ENCODE peak calls at places on chromosomes 4 and X, in six cellular contexts. K is suprapubic skin, H is right lobe of liver, C is transverse colon, Q is A549, V is body of pancreas. R is an unnamed sample. For H3K4me1, the result is how much of the 10 kb centered on the place peaks cover.

GRCh38 chr4:188015025-188015778 is 19.6 kb downstream of the ZFP42 start:
- DNase-seq in V (no peak), C (peak), H (no peak), K (no peak), Q (peak), R (peak)

GRCh38 chr4:55080174-55080865 is 45.1 kb downstream of the KDR start:
- DNase-seq in C (no peak), Q (no peak), H (no peak), K (no peak), V (no peak), R (no peak)

GRCh38 chr4:39636786-39637185 is 1.9 kb downstream of the SMIM14 start:
- DNase-seq in Q (no peak), K (no peak), V (no peak), C (no peak), H (no peak), R (no peak)

GRCh38 chr4:126733301-126733700 is 899.5 kb upstream of the INTU start:
- DNase-seq in H (no peak), C (no peak), Q (no peak), V (no peak), K (no peak), R (no peak)

GRCh38 chr4:142567199-142567598 is 278.9 kb downstream of the INPP4B start:
- DNase-seq in Q (peak), K (no peak), H (no peak), V (no peak), C (peak), R (peak)

GRCh38 chrX:154712781-154713391 is 38.0 kb downstream of the GAB3 start:
- DNase-seq in Q (no peak), H (no peak), C (no peak), V (no peak), K (no peak), R (no peak)

GRCh38 chr4:19807505-19807904 is 444.2 kb upstream of the SLIT2 start:
- DNase-seq in V (no peak), H (no peak), Q (no peak), C (no peak), K (no peak), R (peak)

GRCh38 chrX:80335062-80335830 is 85.0 kb upstream of the TENT5D start:
- DNase-seq in H (peak), K (no peak), V (peak), C (peak), Q (peak), R (peak)

DNA sequence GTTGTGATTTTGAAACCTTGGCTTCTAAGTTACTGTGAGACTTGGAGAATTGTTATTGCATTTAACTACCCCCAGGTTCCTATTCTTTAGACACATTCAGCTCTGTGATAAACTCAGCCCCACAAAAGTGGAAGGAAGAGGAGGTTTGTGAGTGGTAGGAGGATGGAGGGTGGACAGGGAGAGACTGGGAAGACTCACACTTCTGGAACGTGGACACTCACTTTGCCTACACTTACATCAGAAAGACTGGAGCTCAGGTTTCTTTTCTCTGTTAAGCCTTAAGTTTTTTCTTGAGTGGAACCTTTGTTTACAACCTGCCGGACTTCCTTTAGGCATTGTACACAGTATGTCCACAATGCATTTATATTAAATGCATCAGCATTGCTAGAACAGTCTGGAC is 99.0 kb downstream of the AREG start:
- DNase-seq in K (no peak), V (no peak), C (no peak), Q (peak), H (no peak), R (peak)
- H3K4me1 ChIP-seq in K (under half), V (under half), C (under half), Q (half or more), H (under half), R (under half)

GRCh38 chr4:3362431-3363287 is 69.8 kb downstream of the RGS12 start:
- DNase-seq in K (peak), C (no peak), H (no peak), V (no peak), Q (no peak), R (no peak)

GRCh38 chr4:3358660-3359059 is 65.8 kb downstream of the RGS12 start:
- DNase-seq in C (no peak), H (no peak), V (no peak), Q (no peak), K (no peak), R (no peak)

GRCh38 chr4:3361406-3361805 is 68.6 kb downstream of the RGS12 start:
- DNase-seq in C (no peak), K (peak), Q (no peak), V (no peak), H (no peak), R (no peak)

GRCh38 chr4:3361896-3362295 is 69.1 kb downstream of the RGS12 start:
- DNase-seq in V (no peak), C (no peak), H (no peak), Q (no peak), K (peak), R (no peak)

DNA sequence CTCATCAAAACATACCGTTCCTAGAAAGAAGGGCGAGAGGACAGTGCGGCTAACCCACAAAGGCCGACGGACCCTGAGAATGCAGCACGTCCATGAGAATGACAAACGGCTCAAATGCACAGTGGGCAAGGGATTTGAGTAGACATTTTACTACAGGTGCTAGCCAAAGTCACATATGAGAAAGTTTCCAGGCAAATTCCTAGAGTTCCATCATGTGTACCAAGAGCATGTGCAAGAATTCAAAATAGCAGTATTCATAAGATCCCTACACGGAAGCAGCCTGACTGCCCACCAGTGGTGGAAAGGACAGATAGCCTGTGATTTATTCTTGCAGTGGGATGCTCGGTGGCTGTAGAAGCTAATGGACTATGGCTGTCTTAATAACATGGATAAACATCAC is 67.9 kb downstream of the RGS12 start:
- DNase-seq in K (peak), V (no peak), Q (no peak), H (no peak), C (no peak), R (no peak)
- H3K4me1 ChIP-seq in K (under half), V (under half), Q (under half), H (under half), C (under half), R (under half)

GRCh38 chrX:9164535-9165425 is 130.9 kb upstream of the FAM9B start:
- DNase-seq in K (no peak), C (no peak), H (peak), Q (peak), V (no peak), R (no peak)

GRCh38 chrX:9164086-9164485 is 130.2 kb upstream of the FAM9B start:
- DNase-seq in V (no peak), C (no peak), Q (no peak), H (no peak), K (no peak), R (no peak)

GRCh38 chrX:9160698-9161329 is 126.9 kb upstream of the FAM9B start:
- DNase-seq in V (no peak), C (no peak), H (no peak), K (no peak), Q (no peak), R (no peak)

GRCh38 chrX:9166566-9166909 is 132.6 kb upstream of the FAM9B start:
- DNase-seq in C (no peak), H (no peak), V (no peak), K (no peak), Q (peak), R (no peak)

DNA sequence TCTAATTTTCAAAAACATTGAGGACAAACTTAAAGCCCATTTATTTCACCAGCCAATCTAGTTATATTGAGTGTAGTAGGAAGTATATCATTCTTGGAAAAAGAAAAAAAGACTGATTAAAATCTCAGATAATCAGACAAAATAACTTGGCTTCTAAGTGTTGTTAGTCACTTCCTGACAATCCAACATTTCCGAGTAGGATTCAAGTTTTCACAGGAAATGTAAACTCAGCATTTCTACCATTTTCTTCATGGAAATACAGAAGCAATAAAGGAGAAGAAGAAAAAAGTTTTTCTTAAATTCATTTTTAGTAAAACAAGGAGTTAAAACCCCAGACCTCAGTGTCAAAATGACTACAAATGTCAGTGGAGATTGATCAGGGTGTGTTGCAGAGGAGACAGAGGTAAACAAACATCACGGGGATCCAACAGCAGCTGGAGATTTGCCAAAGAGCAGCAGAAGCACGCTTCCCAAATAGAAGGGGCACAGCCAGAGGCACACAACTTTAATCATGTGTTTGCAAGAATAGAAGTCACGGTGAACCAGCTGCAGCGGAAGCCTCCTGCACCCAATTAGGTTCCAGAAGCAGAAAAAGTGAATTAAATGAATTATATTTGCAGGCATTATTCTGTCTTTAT is 129.3 kb upstream of the FAM9B start:
- DNase-seq in V (no peak), Q (peak), C (no peak), H (peak), K (no peak), R (no peak)
- H3K4me1 ChIP-seq in V (under half), Q (under half), C (under half), H (under half), K (under half), R (under half)

GRCh38 chr4:83281326-83281725 is 3.3 kb downstream of the COQ2 start:
- DNase-seq in V (no peak), Q (peak), K (no peak), H (no peak), C (no peak), R (no peak)
- H3K4me1 ChIP-seq in V (under half), Q (under half), K (under half), H (under half), C (under half), R (under half)

DNA sequence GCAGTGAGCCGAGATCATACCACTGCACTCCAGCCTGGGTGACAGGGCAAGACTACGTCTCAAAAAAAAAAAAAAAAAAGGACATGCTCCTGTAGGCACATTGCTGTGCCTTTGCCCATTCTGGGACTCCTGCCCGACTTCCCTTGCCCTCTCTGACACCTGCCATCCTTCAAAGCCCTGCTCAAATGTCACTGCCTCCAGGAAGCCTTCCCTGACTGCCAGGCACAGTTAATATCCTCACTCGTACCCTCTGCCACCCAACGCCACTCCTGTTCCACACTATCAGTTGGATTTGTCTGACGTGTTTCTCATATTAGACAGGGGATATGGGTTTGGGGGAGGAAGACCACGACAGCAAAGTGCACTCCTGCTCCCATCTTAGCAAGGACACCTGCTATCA is 12.2 kb upstream of the SH3TC1 start:
- DNase-seq in V (no peak), Q (no peak), H (no peak), K (no peak), C (no peak), R (no peak)
- H3K4me1 ChIP-seq in V (under half), Q (half or more), H (under half), K (half or more), C (under half), R (under half)

GRCh38 chr4:94533405-94534223 is 81.9 kb downstream of the PDLIM5 start:
- DNase-seq in C (no peak), K (no peak), Q (no peak), H (no peak), V (no peak), R (no peak)
- H3K4me1 ChIP-seq in C (under half), K (half or more), Q (half or more), H (under half), V (under half), R (under half)

DNA sequence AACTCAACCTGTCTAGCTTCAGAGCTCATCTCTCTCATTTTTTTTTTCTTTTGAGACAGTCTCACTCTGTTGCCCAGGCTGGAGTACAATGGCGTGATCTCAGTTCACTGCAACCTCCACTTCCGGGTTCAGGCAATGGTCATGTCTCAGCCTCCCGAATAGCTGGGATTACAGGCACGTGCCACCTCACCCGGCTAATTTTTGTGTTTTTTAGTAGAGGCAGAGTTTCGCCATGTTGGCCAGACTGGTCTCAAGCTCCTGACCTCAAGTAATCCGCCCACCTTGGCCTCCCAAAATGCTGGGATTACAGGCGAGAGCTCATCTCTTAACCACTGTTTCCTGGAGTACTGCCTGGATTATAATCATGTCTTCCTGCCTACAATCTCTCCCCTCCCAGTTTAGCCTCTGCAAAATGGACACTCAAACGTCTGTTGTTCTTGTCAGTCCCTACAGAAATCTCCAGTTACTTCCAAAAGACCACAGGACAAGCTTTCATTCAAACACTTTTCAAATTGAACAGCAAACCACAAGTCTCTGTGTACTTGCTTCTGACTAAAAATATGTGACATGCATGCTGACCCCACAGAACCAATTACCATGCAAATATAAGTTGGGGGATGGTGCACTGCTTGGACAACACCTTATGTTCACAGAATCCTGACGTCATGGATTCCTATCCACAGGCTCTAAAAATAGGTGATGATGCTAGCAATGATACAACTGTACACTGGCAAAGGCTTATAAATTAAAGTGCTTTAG is 137.2 kb downstream of the SH3KBP1 start:
- DNase-seq in Q (peak), C (no peak), K (no peak), H (no peak), V (no peak), R (no peak)
- H3K4me1 ChIP-seq in Q (under half), C (under half), K (under half), H (under half), V (under half), R (under half)

GRCh38 chr4:53199356-53199755 is 166.5 kb downstream of the SCFD2 start:
- DNase-seq in H (no peak), C (no peak), Q (no peak), V (no peak), K (no peak), R (no peak)
- H3K4me1 ChIP-seq in H (under half), C (under half), Q (under half), V (under half), K (under half), R (under half)